ENCODE peak calls at places on chromosomes 6 and 20, in four cellular contexts. K is trophoblast cell, R is mesenchymal stem cell, I is neuronal stem cell. Q is an unnamed sample.

GRCh38 chr6:149317656-149318571 is at the start of gene TAB2:
- DNase-seq in K (peak; percentile 33), I (peak; percentile 80), R (peak; percentile 55), Q (no peak)

GRCh38 chr20:50802289-50802688 is 7.4 kb downstream of the BCAS4 start:
- DNase-seq in I (no peak), K (no peak), R (no peak), Q (no peak)

GRCh38 chr20:14117768-14118167 is 122.5 kb downstream of the MACROD2 start:
- DNase-seq in R (no peak), I (no peak), K (no peak), Q (no peak)

GRCh38 chr6:33761922-33762629 is 15.4 kb upstream of the IP6K3 start:
- DNase-seq in K (peak; percentile 57), R (peak; percentile 59), I (no peak), Q (peak; percentile 32)

GRCh38 chr6:52509281-52510212 is 67.3 kb downstream of the TRAM2 start:
- DNase-seq in K (peak; percentile 93), I (no peak), R (no peak), Q (no peak)

GRCh38 chr20:62314339-62314638 is 11.5 kb downstream of the ADRM1 start:
- DNase-seq in I (no peak), R (no peak), K (no peak), Q (no peak)

GRCh38 chr6:152135755-152136448 is 328.4 kb downstream of the ESR1 start:
- DNase-seq in R (peak; percentile 34), I (no peak), K (no peak), Q (no peak)

GRCh38 chr6:14772188-14772587 is 473.7 kb upstream of the JARID2 start:
- DNase-seq in I (no peak), K (peak; percentile 97), R (no peak), Q (no peak)

GRCh38 chr20:1934578-1935573 is 39.7 kb downstream of the SIRPA start:
- DNase-seq in I (no peak), K (no peak), R (peak; percentile 90), Q (peak; percentile 78)

GRCh38 chr6:40535784-40536380 is 51.3 kb downstream of the LRFN2 start:
- DNase-seq in K (no peak), I (no peak), R (no peak), Q (no peak)

GRCh38 chr6:156775717-156776116 is 1.5 kb upstream of the ARID1B start:
- DNase-seq in R (no peak), I (no peak), K (no peak), Q (no peak)

GRCh38 chr20:15834857-15835256 is 738.4 kb downstream of the KIF16B start:
- DNase-seq in R (no peak), K (no peak), I (no peak), Q (no peak)

GRCh38 chr6:93453956-93454355 is 34.6 kb upstream of the EPHA7 start:
- DNase-seq in K (no peak), I (no peak), R (no peak), Q (no peak)

GRCh38 chr6:137637161-137637560 is 143.0 kb upstream of the OLIG3 start:
- DNase-seq in R (peak; percentile 95), I (no peak), K (peak; percentile 97), Q (peak; percentile 91)

GRCh38 chr6:156828280-156828703 is 51.1 kb downstream of the ARID1B start:
- DNase-seq in I (no peak), R (peak; percentile 92), K (peak; percentile 48), Q (peak; percentile 91)

GRCh38 chr6:101392561-101393230 is 812 bp upstream of the GRIK2 start:
- DNase-seq in R (no peak), I (no peak), K (peak; percentile 4), Q (no peak)

GRCh38 chr6:133953634-133954415 is 801 bp downstream of the TBPL1 start:
- DNase-seq in K (peak; percentile 10), R (no peak), I (no peak), Q (no peak)

GRCh38 chr20:62359491-62360121 is 7.5 kb downstream of the LAMA5 start:
- DNase-seq in R (peak; percentile 71), I (no peak), K (peak; percentile 38), Q (no peak)

GRCh38 chr6:21665101-21665435 is 71.5 kb downstream of the SOX4 start:
- DNase-seq in R (peak; percentile 29), K (peak; percentile 11), I (peak; percentile 23), Q (no peak)

GRCh38 chr6:44036699-44037101 is 90.6 kb downstream of the MRPL14 start:
- DNase-seq in K (no peak), I (no peak), R (no peak), Q (no peak)

GRCh38 chr6:3455121-3455489 is 1.7 kb downstream of the SLC22A23 start:
- DNase-seq in K (no peak), R (no peak), I (no peak), Q (no peak)

GRCh38 chr6:145428656-145429173 is 306.6 kb downstream of the EPM2A start:
- DNase-seq in K (no peak), I (peak; percentile 5), R (no peak), Q (no peak)

GRCh38 chr6:72500669-72501068 is 121.2 kb upstream of the KCNQ5 start:
- DNase-seq in R (no peak), I (no peak), K (no peak), Q (no peak)

GRCh38 chr6:117548797-117549301 is 53.5 kb downstream of the GOPC start:
- DNase-seq in K (peak; percentile 29), R (peak; percentile 62), I (no peak), Q (peak; percentile 73)

GRCh38 chr6:87923389-87924050 is 124.1 kb upstream of the SPACA1 start:
- DNase-seq in R (no peak), K (no peak), I (no peak), Q (no peak)

GRCh38 chr20:61015602-61016001 is 236.5 kb upstream of the CDH4 start:
- DNase-seq in I (no peak), K (no peak), R (no peak), Q (no peak)

GRCh38 chr20:57795347-57795697 is 85.5 kb upstream of the PMEPA1 start:
- DNase-seq in I (no peak), K (no peak), R (no peak), Q (peak; percentile 2)

GRCh38 chr6:15608406-15608805 is 54.4 kb downstream of the DTNBP1 start:
- DNase-seq in K (peak; percentile 68), R (peak; percentile 92), I (no peak), Q (peak; percentile 89)

GRCh38 chr6:27260836-27261375 is 13.4 kb downstream of the PRSS16 start:
- DNase-seq in I (no peak), K (peak; percentile 13), R (no peak), Q (no peak)

GRCh38 chr6:27263886-27264285 is 16.4 kb downstream of the PRSS16 start:
- DNase-seq in K (no peak), R (no peak), I (no peak), Q (no peak)

GRCh38 chr6:27254566-27254965 is 7.1 kb downstream of the PRSS16 start:
- DNase-seq in I (no peak), R (no peak), K (no peak), Q (no peak)

GRCh38 chr6:27255866-27256265 is 8.4 kb downstream of the PRSS16 start:
- DNase-seq in I (no peak), R (no peak), K (no peak), Q (no peak)

GRCh38 chr6:27260339-27260738 is 12.8 kb downstream of the PRSS16 start:
- DNase-seq in I (no peak), K (peak; percentile 53), R (no peak), Q (no peak)
- H3K27me3 ChIP-seq in I (peaks cover 3% of the 10 kb centered on the region), K (no peaks in the 10 kb centered on the region), R (peaks cover 22% of the 10 kb centered on the region), Q (no peaks in the 10 kb centered on the region)

DNA sequence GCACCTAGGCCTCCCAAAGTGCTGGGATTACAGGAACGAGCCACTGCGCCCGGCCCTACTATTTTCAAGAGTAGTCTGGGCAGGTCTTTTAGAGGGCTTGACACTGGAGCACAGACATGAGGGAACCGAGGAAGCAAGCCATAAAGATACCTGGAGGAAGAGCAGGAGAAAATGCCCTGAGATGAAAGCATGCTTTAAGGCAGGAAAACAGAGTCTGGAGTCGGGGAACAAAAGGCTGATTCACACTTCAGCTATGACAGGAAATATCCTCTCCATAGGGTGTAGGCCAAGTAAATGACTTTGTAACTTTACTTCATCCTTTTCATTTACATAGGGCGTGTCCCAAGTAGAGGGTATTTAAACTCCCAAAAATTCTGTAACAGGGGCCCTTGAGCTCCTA is 4.3 kb upstream of the SERINC3 start:
- DNase-seq in R (no peak), I (no peak), K (peak; percentile 67), Q (peak; percentile 52)
- H3K9ac ChIP-seq in R (no peak overlapping the region), I (no peak overlapping the region), K (no peak overlapping the region), Q (no peak overlapping the region)

GRCh38 chr6:143060806-143061596 is at the start of gene AIG1:
- DNase-seq in K (no peak), R (no peak), I (peak; percentile 64), Q (no peak)

GRCh38 chr6:143061597-143062385 is 1.1 kb downstream of the AIG1 start:
- DNase-seq in K (no peak), R (no peak), I (no peak), Q (peak; percentile 12)

GRCh38 chr6:143058987-143059386 is 1.7 kb upstream of the AIG1 start:
- DNase-seq in R (no peak), I (no peak), K (no peak), Q (no peak)

GRCh38 chr6:143059616-143060353 is 904 bp upstream of the AIG1 start:
- DNase-seq in I (no peak), K (peak; percentile 78), R (peak; percentile 89), Q (peak; percentile 87)

DNA sequence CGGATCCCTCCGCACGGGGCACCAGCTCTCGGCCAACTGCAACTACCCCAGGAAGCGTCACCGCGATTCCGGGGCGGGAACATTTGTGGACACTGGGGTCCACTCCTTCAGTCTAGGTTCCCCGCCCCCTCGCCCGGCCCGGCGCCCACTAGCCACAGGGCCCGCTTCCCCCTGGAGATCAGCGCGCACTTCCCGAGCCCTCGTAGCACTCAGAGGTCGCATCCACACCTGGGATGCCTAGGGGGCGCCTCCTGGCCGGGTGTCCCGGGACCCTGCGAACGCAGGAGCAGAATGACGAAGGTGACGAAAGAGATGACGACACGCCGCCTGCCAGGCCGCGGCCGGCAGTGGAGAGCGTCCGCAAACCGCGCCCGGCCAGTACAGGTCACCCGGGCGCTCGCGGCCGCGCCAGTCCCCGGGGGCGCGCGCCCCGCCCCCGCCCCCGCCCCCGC is 309 bp upstream of the AIG1 start:
- DNase-seq in I (peak; percentile 82), K (peak; percentile 84), R (peak; percentile 96), Q (peak; percentile 81)
- H4K8ac ChIP-seq in I (no peak overlapping the region), K (peak overlapping the region; percentile 99), R (peak overlapping the region; percentile 96), Q (peak overlapping the region; percentile 87)

GRCh38 chr20:41375846-41376245 is 9.2 kb upstream of the EMILIN3 start:
- DNase-seq in I (no peak), R (no peak), K (no peak), Q (no peak)

GRCh38 chr20:41376349-41376748 is 9.7 kb upstream of the EMILIN3 start:
- DNase-seq in K (no peak), R (no peak), I (no peak), Q (no peak)

GRCh38 chr20:41373851-41374567 is 7.4 kb upstream of the EMILIN3 start:
- DNase-seq in K (no peak), I (no peak), R (no peak), Q (no peak)

GRCh38 chr20:41373384-41373783 is 6.8 kb upstream of the EMILIN3 start:
- DNase-seq in I (no peak), R (no peak), K (no peak), Q (no peak)

DNA sequence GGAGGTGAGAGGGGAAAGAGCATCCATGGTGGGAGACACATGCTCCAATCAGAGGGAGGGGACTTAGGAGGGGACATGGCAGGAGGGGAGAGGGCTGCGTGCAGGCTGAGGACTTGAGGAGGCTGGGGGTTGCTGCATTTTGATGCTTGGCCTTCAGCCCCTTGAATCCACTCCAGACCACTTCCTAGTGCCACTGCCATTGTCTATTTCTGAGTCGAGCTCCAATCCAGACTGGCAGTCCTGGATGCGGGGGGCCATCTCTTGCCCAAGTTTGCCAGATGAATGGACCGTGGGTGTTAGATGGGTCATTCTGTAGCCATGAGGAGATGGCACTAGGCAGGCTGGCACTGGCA is 7.9 kb upstream of the EMILIN3 start:
- DNase-seq in I (no peak), R (no peak), K (no peak), Q (no peak)
- H3K27me3 ChIP-seq in I (no peaks in the 10 kb centered on the region), R (peaks cover 57% of the 10 kb centered on the region), K (no peaks in the 10 kb centered on the region), Q (peaks cover 53% of the 10 kb centered on the region)

Q was measured in IMR-90.